ENCODE peak calls at places on chromosomes 11 and 22, in five cellular contexts. G, R, L, Y and H are unnamed samples.

GRCh38 chr22:27637604-27638003 is 164.0 kb downstream of the MN1 start:
- DNase-seq in G (no peak), R (no peak), L (peak), Y (no peak), H (peak)

GRCh38 chr22:33803371-33803770 is 116.9 kb downstream of the LARGE1 start:
- DNase-seq in Y (peak), L (peak), R (no peak), G (no peak), H (peak)

GRCh38 chr22:46537946-46538815 is 761 bp upstream of the CELSR1 start:
- DNase-seq in G (no peak), L (no peak), R (no peak), Y (peak), H (no peak)

GRCh38 chr22:47168900-47169800 is 406.7 kb downstream of the TBC1D22A start:
- DNase-seq in G (no peak), L (no peak), Y (peak), R (no peak), H (no peak)

GRCh38 chr22:25451480-25452114 is 112.9 kb upstream of the GRK3 start:
- DNase-seq in R (no peak), Y (no peak), G (no peak), L (no peak), H (no peak)

GRCh38 chr11:69640995-69641581 is at the start of gene CCND1:
- DNase-seq in L (peak), Y (peak), R (no peak), G (no peak), H (peak)

GRCh38 chr22:48492371-48493320 is 1335.0 kb downstream of the BRD1 start:
- DNase-seq in Y (peak), L (peak), G (peak), R (peak), H (peak)

GRCh38 chr22:50250555-50251471 is at the start of gene HDAC10:
- DNase-seq in R (peak), G (peak), Y (peak), L (peak), H (peak)

GRCh38 chr11:74783241-74783871 is 34.7 kb downstream of the RNF169 start:
- DNase-seq in L (no peak), Y (peak), G (no peak), R (no peak), H (peak)

GRCh38 chr22:46073683-46074504 is 76.4 kb upstream of the PPARA start:
- DNase-seq in L (no peak), R (no peak), G (no peak), Y (peak), H (no peak)

GRCh38 chr22:38187413-38188212 is 6.0 kb upstream of the PLA2G6 start:
- DNase-seq in R (no peak), G (no peak), L (peak), Y (no peak), H (no peak)

GRCh38 chr22:47647181-47647580 is 884.7 kb downstream of the TBC1D22A start:
- DNase-seq in L (no peak), G (no peak), R (no peak), Y (no peak), H (no peak)

GRCh38 chr22:31102441-31103081 is 4.8 kb downstream of the SELENOM start:
- DNase-seq in L (peak), R (no peak), G (no peak), Y (peak), H (peak)